ENCODE peak calls at places on chromosomes 5 and 9, in four cellular contexts. One of them, this sample, is unnamed.

GRCh38 chr5:61334224-61335196 is 2.5 kb downstream of the ZSWIM6 start:
- DNase-seq in neural progenitor cell: peak
- DNase-seq in IMR-90: peak
- DNase-seq in HepG2: no peak
- DNase-seq in this sample: peak

GRCh38 chr5:130206686-130207085 is 302.4 kb downstream of the CHSY3 start:
- DNase-seq in neural progenitor cell: no peak
- DNase-seq in IMR-90: no peak
- DNase-seq in HepG2: no peak
- DNase-seq in this sample: no peak

GRCh38 chr5:178282391-178282790 is 49.8 kb upstream of the PHYKPL start:
- DNase-seq in neural progenitor cell: no peak
- DNase-seq in IMR-90: no peak
- DNase-seq in HepG2: no peak
- DNase-seq in this sample: no peak

GRCh38 chr9:16136961-16137360 is 584.1 kb downstream of the CCDC171 start:
- DNase-seq in neural progenitor cell: no peak
- DNase-seq in IMR-90: peak
- DNase-seq in HepG2: no peak
- DNase-seq in this sample: peak

GRCh38 chr5:14204011-14204670 is 61.0 kb downstream of the TRIO start:
- DNase-seq in neural progenitor cell: no peak
- DNase-seq in IMR-90: no peak
- DNase-seq in HepG2: no peak
- DNase-seq in this sample: no peak

GRCh38 chr5:97420646-97421045 is 237.6 kb upstream of the RIOK2 start:
- DNase-seq in neural progenitor cell: no peak
- DNase-seq in IMR-90: no peak
- DNase-seq in HepG2: no peak
- DNase-seq in this sample: no peak

GRCh38 chr5:66653380-66653779 is 57.2 kb downstream of the MAST4 start:
- DNase-seq in neural progenitor cell: no peak
- DNase-seq in IMR-90: peak
- DNase-seq in HepG2: no peak
- DNase-seq in this sample: peak

GRCh38 chr5:147245381-147246055 is 10.7 kb downstream of the STK32A start:
- DNase-seq in neural progenitor cell: no peak
- DNase-seq in IMR-90: no peak
- DNase-seq in HepG2: no peak
- DNase-seq in this sample: no peak

GRCh38 chr9:86614871-86615849 is 260.9 kb upstream of the TUT7 start:
- DNase-seq in neural progenitor cell: peak
- DNase-seq in IMR-90: peak
- DNase-seq in HepG2: peak
- DNase-seq in this sample: peak

GRCh38 chr5:133859073-133859472 is 109.4 kb downstream of the C5orf15 start:
- DNase-seq in neural progenitor cell: no peak
- DNase-seq in IMR-90: no peak
- DNase-seq in HepG2: no peak
- DNase-seq in this sample: no peak

GRCh38 chr5:122358382-122358990 is 46.4 kb downstream of the SNCAIP start:
- DNase-seq in neural progenitor cell: no peak
- DNase-seq in IMR-90: no peak
- DNase-seq in HepG2: no peak
- DNase-seq in this sample: no peak

GRCh38 chr5:98173334-98173733 is 600.1 kb upstream of the RGMB start:
- DNase-seq in neural progenitor cell: no peak
- DNase-seq in IMR-90: peak
- DNase-seq in HepG2: no peak
- DNase-seq in this sample: peak

GRCh38 chr9:121498150-121498486 is 1.5 kb downstream of the GGTA1 start:
- DNase-seq in neural progenitor cell: peak
- DNase-seq in IMR-90: peak
- DNase-seq in HepG2: peak
- DNase-seq in this sample: peak
- H3K4me3 ChIP-seq in neural progenitor cell: peak
- H3K4me3 ChIP-seq in IMR-90: no peak
- H3K4me3 ChIP-seq in HepG2: no peak
- H3K4me3 ChIP-seq in this sample: peak

DNA sequence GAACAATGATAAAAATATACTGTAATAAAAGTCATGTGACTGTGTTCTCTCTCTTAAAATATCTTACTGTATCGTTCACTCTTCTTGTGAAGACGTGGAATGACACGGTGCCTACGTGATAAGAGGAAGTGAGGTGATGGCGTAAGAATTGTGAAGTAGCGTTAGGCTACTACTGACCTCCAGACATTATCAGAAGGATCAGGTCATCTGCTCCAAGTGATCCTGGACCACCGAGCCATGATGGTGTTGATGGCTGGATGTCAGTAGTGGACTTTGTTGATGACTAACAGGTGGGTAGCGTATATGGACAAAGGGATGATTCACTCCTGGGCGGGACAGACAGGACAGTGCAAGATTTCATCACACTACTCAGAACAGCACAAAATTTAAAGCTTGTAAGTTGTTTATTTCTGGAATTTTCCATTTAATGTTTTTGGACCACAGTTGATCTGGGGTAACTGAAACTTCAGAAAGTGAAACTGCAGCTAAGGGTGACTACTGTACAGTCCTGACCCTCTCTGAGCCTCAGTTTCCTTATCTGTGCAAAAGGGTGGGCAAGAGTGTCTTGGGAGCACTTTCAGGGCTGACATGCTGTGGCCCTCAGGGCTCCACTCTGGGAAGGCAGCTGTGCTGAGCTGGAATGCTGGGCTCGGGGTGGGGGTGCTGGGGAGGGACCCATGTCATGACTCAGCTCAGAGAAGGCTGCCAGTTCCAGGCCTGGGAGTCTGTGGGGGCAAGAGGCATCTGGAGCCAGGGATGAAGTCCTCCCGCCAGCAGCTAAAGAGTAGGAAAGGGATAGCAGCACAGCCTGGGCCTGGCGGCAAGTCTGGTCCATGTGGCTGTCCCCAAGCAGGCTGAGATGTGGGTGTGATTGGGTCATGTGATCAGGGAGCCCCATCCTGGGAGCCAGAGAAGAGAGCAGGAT is 12.6 kb downstream of the PDGFRB start:
- DNase-seq in neural progenitor cell: no peak
- DNase-seq in IMR-90: peak
- DNase-seq in HepG2: peak
- DNase-seq in this sample: peak
- H3K27ac ChIP-seq in neural progenitor cell: no peak
- H3K27ac ChIP-seq in IMR-90: peak
- H3K27ac ChIP-seq in HepG2: peak
- H3K27ac ChIP-seq in this sample: peak

GRCh38 chr9:88322906-88323566 is 65.2 kb upstream of the SPIN1 start:
- DNase-seq in neural progenitor cell: no peak
- DNase-seq in IMR-90: peak
- DNase-seq in HepG2: no peak
- DNase-seq in this sample: peak
- H3K4me2 ChIP-seq in neural progenitor cell: no peak
- H3K4me2 ChIP-seq in IMR-90: no peak
- H3K4me2 ChIP-seq in HepG2: no peak
- H3K4me2 ChIP-seq in this sample: no peak

GRCh38 chr5:142758803-142759145 is 11.4 kb upstream of the ARHGAP26 start:
- DNase-seq in neural progenitor cell: no peak
- DNase-seq in IMR-90: no peak
- DNase-seq in HepG2: no peak
- DNase-seq in this sample: no peak

GRCh38 chr5:142754031-142754430 is 16.1 kb upstream of the ARHGAP26 start:
- DNase-seq in neural progenitor cell: no peak
- DNase-seq in IMR-90: no peak
- DNase-seq in HepG2: no peak
- DNase-seq in this sample: no peak

GRCh38 chr5:142756576-142756975 is 13.6 kb upstream of the ARHGAP26 start:
- DNase-seq in neural progenitor cell: no peak
- DNase-seq in IMR-90: no peak
- DNase-seq in HepG2: no peak
- DNase-seq in this sample: no peak

GRCh38 chr5:142758062-142758802 is 11.9 kb upstream of the ARHGAP26 start:
- DNase-seq in neural progenitor cell: no peak
- DNase-seq in IMR-90: no peak
- DNase-seq in HepG2: no peak
- DNase-seq in this sample: no peak

DNA sequence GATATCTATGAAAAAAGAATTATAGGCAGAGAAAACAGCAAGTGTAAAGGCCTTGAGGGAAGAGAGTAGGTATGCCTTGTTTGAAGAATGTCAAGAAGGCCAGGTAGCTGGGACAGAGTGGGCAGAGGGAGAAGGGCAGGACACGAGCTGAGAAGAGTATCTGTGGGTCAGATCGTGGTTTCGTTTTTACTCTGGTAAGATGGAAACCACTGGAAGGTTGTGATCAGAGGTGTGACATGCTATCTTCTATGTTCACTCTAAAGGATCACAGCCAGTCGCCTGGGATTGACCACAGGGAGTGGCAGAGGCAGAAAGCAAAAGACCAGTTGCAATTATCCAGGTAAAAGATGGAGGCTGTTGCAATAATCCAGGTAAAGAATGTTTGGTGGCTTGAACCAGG is 12.6 kb upstream of the ARHGAP26 start:
- DNase-seq in neural progenitor cell: no peak
- DNase-seq in IMR-90: no peak
- DNase-seq in HepG2: no peak
- DNase-seq in this sample: no peak
- H3K4me3 ChIP-seq in neural progenitor cell: no peak
- H3K4me3 ChIP-seq in IMR-90: no peak
- H3K4me3 ChIP-seq in HepG2: no peak
- H3K4me3 ChIP-seq in this sample: no peak

GRCh38 chr9:114250648-114251047 is 72.2 kb upstream of the ORM1 start:
- DNase-seq in neural progenitor cell: no peak
- DNase-seq in IMR-90: no peak
- DNase-seq in HepG2: no peak
- DNase-seq in this sample: no peak

GRCh38 chr9:114250235-114250568 is 72.7 kb upstream of the ORM1 start:
- DNase-seq in neural progenitor cell: no peak
- DNase-seq in IMR-90: peak
- DNase-seq in HepG2: no peak
- DNase-seq in this sample: peak

GRCh38 chr9:114248274-114248673 is 74.6 kb upstream of the ORM1 start:
- DNase-seq in neural progenitor cell: no peak
- DNase-seq in IMR-90: no peak
- DNase-seq in HepG2: no peak
- DNase-seq in this sample: no peak

GRCh38 chr9:114249424-114250234 is 73.3 kb upstream of the ORM1 start:
- DNase-seq in neural progenitor cell: no peak
- DNase-seq in IMR-90: no peak
- DNase-seq in HepG2: no peak
- DNase-seq in this sample: peak

DNA sequence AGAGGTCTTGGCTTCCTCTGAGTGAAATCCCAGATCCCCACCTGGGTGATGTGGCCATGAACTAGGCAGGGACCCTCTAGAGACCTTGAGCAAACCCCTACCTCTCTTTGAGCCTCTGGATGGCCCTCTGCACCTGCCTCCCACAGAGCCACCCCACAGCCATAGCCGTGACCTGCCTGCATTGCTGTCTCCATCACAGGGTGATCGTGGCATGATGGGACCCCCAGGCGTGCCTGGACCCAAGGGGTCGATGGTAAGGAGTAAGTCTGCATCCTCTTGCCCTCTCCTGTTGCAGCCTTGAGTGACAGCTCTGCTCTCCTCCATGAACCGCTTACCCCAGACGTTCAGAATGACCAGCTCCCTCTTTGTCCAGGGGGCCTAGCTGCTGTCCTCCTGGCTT is 70.5 kb upstream of the ORM1 start:
- DNase-seq in neural progenitor cell: no peak
- DNase-seq in IMR-90: no peak
- DNase-seq in HepG2: no peak
- DNase-seq in this sample: no peak
- H3K27ac ChIP-seq in neural progenitor cell: no peak
- H3K27ac ChIP-seq in IMR-90: no peak
- H3K27ac ChIP-seq in HepG2: no peak
- H3K27ac ChIP-seq in this sample: no peak

GRCh38 chr5:137888489-137888874 is 775 bp upstream of the PKD2L2 start:
- DNase-seq in neural progenitor cell: peak
- DNase-seq in IMR-90: no peak
- DNase-seq in HepG2: no peak
- DNase-seq in this sample: peak

GRCh38 chr5:137890850-137891249 is 1.6 kb downstream of the PKD2L2 start:
- DNase-seq in neural progenitor cell: no peak
- DNase-seq in IMR-90: no peak
- DNase-seq in HepG2: peak
- DNase-seq in this sample: no peak

GRCh38 chr5:137891849-137892248 is 2.6 kb downstream of the PKD2L2 start:
- DNase-seq in neural progenitor cell: no peak
- DNase-seq in IMR-90: no peak
- DNase-seq in HepG2: peak
- DNase-seq in this sample: no peak

GRCh38 chr5:137888875-137889759 is at the start of gene PKD2L2:
- DNase-seq in neural progenitor cell: peak
- DNase-seq in IMR-90: peak
- DNase-seq in HepG2: no peak
- DNase-seq in this sample: peak

GRCh38 chr5:137887831-137888230 is 1.4 kb upstream of the PKD2L2 start:
- DNase-seq in neural progenitor cell: no peak
- DNase-seq in IMR-90: no peak
- DNase-seq in HepG2: no peak
- DNase-seq in this sample: no peak
- H3K4me2 ChIP-seq in neural progenitor cell: no peak
- H3K4me2 ChIP-seq in IMR-90: no peak
- H3K4me2 ChIP-seq in HepG2: no peak
- H3K4me2 ChIP-seq in this sample: peak

GRCh38 chr5:170296036-170296934 is 1.3 kb downstream of the LCP2 start:
- DNase-seq in neural progenitor cell: no peak
- DNase-seq in IMR-90: no peak
- DNase-seq in HepG2: no peak
- DNase-seq in this sample: no peak
- H3K4me3 ChIP-seq in neural progenitor cell: no peak
- H3K4me3 ChIP-seq in IMR-90: no peak
- H3K4me3 ChIP-seq in HepG2: no peak
- H3K4me3 ChIP-seq in this sample: no peak

GRCh38 chr5:80956272-80956671 is 3.9 kb upstream of the RASGRF2 start:
- DNase-seq in neural progenitor cell: no peak
- DNase-seq in IMR-90: no peak
- DNase-seq in HepG2: no peak
- DNase-seq in this sample: no peak
- H3K27ac ChIP-seq in neural progenitor cell: no peak
- H3K27ac ChIP-seq in IMR-90: no peak
- H3K27ac ChIP-seq in HepG2: no peak
- H3K27ac ChIP-seq in this sample: no peak

GRCh38 chr5:159056201-159056600 is 43.5 kb downstream of the EBF1 start:
- DNase-seq in neural progenitor cell: no peak
- DNase-seq in IMR-90: no peak
- DNase-seq in HepG2: no peak
- DNase-seq in this sample: no peak
- H3K4me2 ChIP-seq in neural progenitor cell: no peak
- H3K4me2 ChIP-seq in IMR-90: no peak
- H3K4me2 ChIP-seq in HepG2: no peak
- H3K4me2 ChIP-seq in this sample: no peak

This sample was measured in GM23248.